ENCODE peak calls at places on chromosomes 12 and 14, in four cellular contexts. F is smooth muscle cell of the brain vasculature; B is stimulated activated CD4-positive, alpha-beta T cell treated with anti-CD3 and anti-CD28 coated beads, Interleukin-2, amount 100 ng/mL, for 48 hours; N is HuH-7. W is an unnamed sample.
A peak's percentile ranks its signal among the peaks of the same experiment; 100 is the strongest.

GRCh38 chr14:95482967-95483842 is 33.2 kb downstream of the SYNE3 start:
- DNase-seq in F (peak; percentile 84), B (no peak), N (no peak), W (no peak)

GRCh38 chr12:97535582-97535981 is 73.0 kb downstream of the RMST start:
- DNase-seq in F (no peak), N (no peak), B (no peak), W (no peak)

GRCh38 chr12:67692966-67693365 is 44.4 kb downstream of the DYRK2 start:
- DNase-seq in B (no peak), N (no peak), F (no peak), W (no peak)

GRCh38 chr14:51308872-51309271 is 68.8 kb downstream of the TMX1 start:
- DNase-seq in F (no peak), N (no peak), B (no peak), W (no peak)

GRCh38 chr14:92846162-92846897 is 52.2 kb downstream of the GOLGA5 start:
- DNase-seq in N (no peak), F (no peak), B (no peak), W (no peak)

GRCh38 chr14:32044454-32044853 is 32.6 kb upstream of the ARHGAP5 start:
- DNase-seq in B (no peak), N (no peak), F (no peak), W (no peak)

GRCh38 chr12:27333311-27334009 is 824 bp downstream of the BMAL2 start:
- DNase-seq in N (peak; percentile 48), F (no peak), B (peak; percentile 34), W (no peak)

GRCh38 chr14:102693006-102693755 is 84.1 kb upstream of the TRAF3 start:
- DNase-seq in F (no peak), B (no peak), N (no peak), W (peak; percentile 66)

GRCh38 chr14:56482306-56482705 is 97.3 kb upstream of the TMEM260 start:
- DNase-seq in N (peak; percentile 20), F (no peak), B (no peak), W (peak; percentile 59)